ENCODE peak calls at places on chromosomes 12 and 14, in six cellular contexts. One of them, this sample, is unnamed.

GRCh38 chr12:51821423-51822260 is 26.9 kb downstream of the FIGNL2 start:
- DNase-seq in sigmoid colon: no peak
- DNase-seq in stomach: no peak
- DNase-seq in body of pancreas: no peak
- DNase-seq in CD8-positive, alpha-beta T cell: peak; percentile 35
- DNase-seq in IMR-90: no peak
- DNase-seq in this sample: no peak

GRCh38 chr12:6178981-6179761 is 21.0 kb upstream of the CD9 start:
- DNase-seq in sigmoid colon: no peak
- DNase-seq in stomach: no peak
- DNase-seq in body of pancreas: no peak
- DNase-seq in CD8-positive, alpha-beta T cell: no peak
- DNase-seq in IMR-90: peak; percentile 51
- DNase-seq in this sample: no peak

GRCh38 chr12:38151991-38152700 is 164.4 kb upstream of the ALG10B start:
- DNase-seq in sigmoid colon: no peak
- DNase-seq in stomach: no peak
- DNase-seq in body of pancreas: no peak
- DNase-seq in CD8-positive, alpha-beta T cell: no peak
- DNase-seq in IMR-90: no peak
- DNase-seq in this sample: no peak

GRCh38 chr12:1013618-1014489 is 22.8 kb downstream of the ERC1 start:
- DNase-seq in sigmoid colon: no peak
- DNase-seq in stomach: no peak
- DNase-seq in body of pancreas: no peak
- DNase-seq in CD8-positive, alpha-beta T cell: no peak
- DNase-seq in IMR-90: peak; percentile 87
- DNase-seq in this sample: no peak

GRCh38 chr14:71713061-71713850 is 219.0 kb upstream of the RGS6 start:
- DNase-seq in sigmoid colon: no peak
- DNase-seq in stomach: no peak
- DNase-seq in body of pancreas: no peak
- DNase-seq in CD8-positive, alpha-beta T cell: no peak
- DNase-seq in IMR-90: peak; percentile 57
- DNase-seq in this sample: no peak

GRCh38 chr12:29782821-29783772 is 645 bp downstream of the TMTC1 start:
- DNase-seq in sigmoid colon: peak; percentile 75
- DNase-seq in stomach: peak; percentile 28
- DNase-seq in body of pancreas: peak; percentile 10
- DNase-seq in CD8-positive, alpha-beta T cell: no peak
- DNase-seq in IMR-90: peak; percentile 31
- DNase-seq in this sample: peak; percentile 30

GRCh38 chr12:23816394-23816851 is 133.0 kb downstream of the SOX5 start:
- DNase-seq in sigmoid colon: no peak
- DNase-seq in stomach: no peak
- DNase-seq in body of pancreas: no peak
- DNase-seq in CD8-positive, alpha-beta T cell: no peak
- DNase-seq in IMR-90: no peak
- DNase-seq in this sample: no peak

GRCh38 chr12:113114447-113115178 is 20.9 kb downstream of the RASAL1 start:
- DNase-seq in sigmoid colon: no peak
- DNase-seq in stomach: no peak
- DNase-seq in body of pancreas: no peak
- DNase-seq in CD8-positive, alpha-beta T cell: no peak
- DNase-seq in IMR-90: no peak
- DNase-seq in this sample: no peak

GRCh38 chr14:28596336-28596735 is 170.3 kb upstream of the FOXG1 start:
- DNase-seq in sigmoid colon: no peak
- DNase-seq in stomach: no peak
- DNase-seq in body of pancreas: no peak
- DNase-seq in CD8-positive, alpha-beta T cell: no peak
- DNase-seq in IMR-90: no peak
- DNase-seq in this sample: no peak

GRCh38 chr12:66776974-66777373 is 98.1 kb upstream of the GRIP1 start:
- DNase-seq in sigmoid colon: no peak
- DNase-seq in stomach: no peak
- DNase-seq in body of pancreas: no peak
- DNase-seq in CD8-positive, alpha-beta T cell: peak; percentile 25
- DNase-seq in IMR-90: no peak
- DNase-seq in this sample: no peak

GRCh38 chr14:62632771-62633170 is 412.5 kb downstream of the KCNH5 start:
- DNase-seq in sigmoid colon: no peak
- DNase-seq in stomach: no peak
- DNase-seq in body of pancreas: no peak
- DNase-seq in CD8-positive, alpha-beta T cell: no peak
- DNase-seq in IMR-90: no peak
- DNase-seq in this sample: no peak

GRCh38 chr14:34619399-34619920 is 10.5 kb downstream of the SNX6 start:
- DNase-seq in sigmoid colon: no peak
- DNase-seq in stomach: no peak
- DNase-seq in body of pancreas: no peak
- DNase-seq in CD8-positive, alpha-beta T cell: no peak
- DNase-seq in IMR-90: no peak
- DNase-seq in this sample: no peak

GRCh38 chr14:89249296-89249565 is 167.8 kb downstream of the FOXN3 start:
- DNase-seq in sigmoid colon: no peak
- DNase-seq in stomach: no peak
- DNase-seq in body of pancreas: no peak
- DNase-seq in CD8-positive, alpha-beta T cell: no peak
- DNase-seq in IMR-90: peak; percentile 18
- DNase-seq in this sample: no peak

GRCh38 chr12:645563-646071 is 17.6 kb downstream of the NINJ2 start:
- DNase-seq in sigmoid colon: peak; percentile 87
- DNase-seq in stomach: peak; percentile 38
- DNase-seq in body of pancreas: peak; percentile 30
- DNase-seq in CD8-positive, alpha-beta T cell: no peak
- DNase-seq in IMR-90: peak; percentile 62
- DNase-seq in this sample: no peak

GRCh38 chr14:65478596-65478995 is 66.1 kb downstream of the FUT8 start:
- DNase-seq in sigmoid colon: no peak
- DNase-seq in stomach: no peak
- DNase-seq in body of pancreas: no peak
- DNase-seq in CD8-positive, alpha-beta T cell: no peak
- DNase-seq in IMR-90: peak; percentile 10
- DNase-seq in this sample: no peak

GRCh38 chr12:53343978-53344377 is 7.8 kb upstream of the SP7 start:
- DNase-seq in sigmoid colon: no peak
- DNase-seq in stomach: no peak
- DNase-seq in body of pancreas: no peak
- DNase-seq in CD8-positive, alpha-beta T cell: no peak
- DNase-seq in IMR-90: no peak
- DNase-seq in this sample: no peak

GRCh38 chr14:52110441-52111086 is 41.7 kb upstream of the NID2 start:
- DNase-seq in sigmoid colon: no peak
- DNase-seq in stomach: no peak
- DNase-seq in body of pancreas: no peak
- DNase-seq in CD8-positive, alpha-beta T cell: no peak
- DNase-seq in IMR-90: peak; percentile 88
- DNase-seq in this sample: no peak

GRCh38 chr14:36367985-36368774 is 47.7 kb upstream of the MBIP start:
- DNase-seq in sigmoid colon: no peak
- DNase-seq in stomach: no peak
- DNase-seq in body of pancreas: no peak
- DNase-seq in CD8-positive, alpha-beta T cell: no peak
- DNase-seq in IMR-90: no peak
- DNase-seq in this sample: no peak

GRCh38 chr12:29157486-29157946 is 8.4 kb downstream of the FAR2 start:
- DNase-seq in sigmoid colon: no peak
- DNase-seq in stomach: no peak
- DNase-seq in body of pancreas: no peak
- DNase-seq in CD8-positive, alpha-beta T cell: no peak
- DNase-seq in IMR-90: peak; percentile 33
- DNase-seq in this sample: no peak

GRCh38 chr12:67649165-67650126 is 901 bp downstream of the DYRK2 start:
- DNase-seq in sigmoid colon: peak; percentile 74
- DNase-seq in stomach: peak; percentile 43
- DNase-seq in body of pancreas: peak; percentile 42
- DNase-seq in CD8-positive, alpha-beta T cell: no peak
- DNase-seq in IMR-90: no peak
- DNase-seq in this sample: no peak

GRCh38 chr12:103529306-103529705 is 33.5 kb upstream of the C12orf42 start:
- DNase-seq in sigmoid colon: no peak
- DNase-seq in stomach: no peak
- DNase-seq in body of pancreas: no peak
- DNase-seq in CD8-positive, alpha-beta T cell: no peak
- DNase-seq in IMR-90: no peak
- DNase-seq in this sample: no peak

GRCh38 chr14:70660967-70661871 is 19.5 kb downstream of the TTC9 start:
- DNase-seq in sigmoid colon: no peak
- DNase-seq in stomach: peak; percentile 80
- DNase-seq in body of pancreas: peak; percentile 47
- DNase-seq in CD8-positive, alpha-beta T cell: peak; percentile 45
- DNase-seq in IMR-90: no peak
- DNase-seq in this sample: no peak

GRCh38 chr14:48373993-48374392 is 698.6 kb upstream of the MDGA2 start:
- DNase-seq in sigmoid colon: no peak
- DNase-seq in stomach: no peak
- DNase-seq in body of pancreas: no peak
- DNase-seq in CD8-positive, alpha-beta T cell: no peak
- DNase-seq in IMR-90: no peak
- DNase-seq in this sample: no peak

GRCh38 chr14:34873591-34874385 is 1.4 kb downstream of the BAZ1A start:
- DNase-seq in sigmoid colon: peak; percentile 91
- DNase-seq in stomach: peak; percentile 82
- DNase-seq in body of pancreas: peak; percentile 86
- DNase-seq in CD8-positive, alpha-beta T cell: peak; percentile 70
- DNase-seq in IMR-90: no peak
- DNase-seq in this sample: peak; percentile 88

GRCh38 chr12:104910196-104910840 is 47.8 kb downstream of the SLC41A2 start:
- DNase-seq in sigmoid colon: no peak
- DNase-seq in stomach: no peak
- DNase-seq in body of pancreas: no peak
- DNase-seq in CD8-positive, alpha-beta T cell: no peak
- DNase-seq in IMR-90: peak; percentile 62
- DNase-seq in this sample: no peak

GRCh38 chr14:58631720-58632119 is 6.0 kb upstream of the DACT1 start:
- DNase-seq in sigmoid colon: no peak
- DNase-seq in stomach: no peak
- DNase-seq in body of pancreas: no peak
- DNase-seq in CD8-positive, alpha-beta T cell: no peak
- DNase-seq in IMR-90: no peak
- DNase-seq in this sample: no peak

GRCh38 chr12:43277630-43278267 is 274.3 kb downstream of the ADAMTS20 start:
- DNase-seq in sigmoid colon: no peak
- DNase-seq in stomach: no peak
- DNase-seq in body of pancreas: no peak
- DNase-seq in CD8-positive, alpha-beta T cell: no peak
- DNase-seq in IMR-90: peak; percentile 84
- DNase-seq in this sample: no peak

GRCh38 chr14:76922599-76922998 is 96.4 kb downstream of the LRRC74A start:
- DNase-seq in sigmoid colon: no peak
- DNase-seq in stomach: no peak
- DNase-seq in body of pancreas: no peak
- DNase-seq in CD8-positive, alpha-beta T cell: no peak
- DNase-seq in IMR-90: peak; percentile 50
- DNase-seq in this sample: no peak

GRCh38 chr14:42047421-42048045 is 440.9 kb downstream of the LRFN5 start:
- DNase-seq in sigmoid colon: no peak
- DNase-seq in stomach: no peak
- DNase-seq in body of pancreas: no peak
- DNase-seq in CD8-positive, alpha-beta T cell: no peak
- DNase-seq in IMR-90: peak; percentile 21
- DNase-seq in this sample: no peak

GRCh38 chr14:105240811-105241576 is 7.3 kb upstream of the BTBD6 start:
- DNase-seq in sigmoid colon: no peak
- DNase-seq in stomach: no peak
- DNase-seq in body of pancreas: no peak
- DNase-seq in CD8-positive, alpha-beta T cell: no peak
- DNase-seq in IMR-90: no peak
- DNase-seq in this sample: no peak

GRCh38 chr14:21748869-21749303 is 75.3 kb upstream of the OR4E1 start:
- DNase-seq in sigmoid colon: no peak
- DNase-seq in stomach: no peak
- DNase-seq in body of pancreas: peak; percentile 45
- DNase-seq in CD8-positive, alpha-beta T cell: peak; percentile 26
- DNase-seq in IMR-90: peak; percentile 31
- DNase-seq in this sample: no peak

DNA sequence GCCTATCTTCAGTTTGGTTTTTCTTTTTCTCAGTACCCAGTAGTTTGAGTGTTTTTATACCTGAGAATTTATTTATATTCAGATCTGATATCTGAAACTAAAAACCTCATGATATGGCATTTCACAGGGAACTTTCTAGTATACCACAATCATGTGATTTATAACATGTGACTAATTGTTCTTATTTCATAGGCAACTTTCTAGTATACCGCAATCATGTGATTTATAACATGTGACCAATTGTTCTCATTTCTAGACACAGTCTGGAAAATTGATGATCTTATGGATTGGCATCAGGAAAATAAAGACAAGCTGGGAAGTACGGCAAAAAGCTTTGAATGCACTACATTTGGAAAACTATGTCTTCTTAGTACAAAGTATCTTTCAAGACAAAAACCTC is 20.6 kb downstream of the ZNF268 start:
- DNase-seq in sigmoid colon: no peak
- DNase-seq in stomach: no peak
- DNase-seq in body of pancreas: no peak
- DNase-seq in CD8-positive, alpha-beta T cell: no peak
- DNase-seq in IMR-90: no peak
- DNase-seq in this sample: no peak
- H3K9me3 ChIP-seq in sigmoid colon: peaks cover 47% of the 10 kb centered on the region
- H3K9me3 ChIP-seq in stomach: peaks cover 74% of the 10 kb centered on the region
- H3K9me3 ChIP-seq in body of pancreas: peaks cover 4% of the 10 kb centered on the region
- H3K9me3 ChIP-seq in CD8-positive, alpha-beta T cell: peaks cover 62% of the 10 kb centered on the region
- H3K9me3 ChIP-seq in IMR-90: peaks cover 50% of the 10 kb centered on the region
- H3K9me3 ChIP-seq in this sample: peaks cover 53% of the 10 kb centered on the region

GRCh38 chr12:109944975-109945374 is 44.9 kb downstream of the TCHP start:
- DNase-seq in sigmoid colon: no peak
- DNase-seq in stomach: no peak
- DNase-seq in body of pancreas: no peak
- DNase-seq in CD8-positive, alpha-beta T cell: no peak
- DNase-seq in IMR-90: peak; percentile 82
- DNase-seq in this sample: no peak
- TF ChIP-seq CTCF in sigmoid colon: no peak
- TF ChIP-seq CTCF in stomach: no peak
- TF ChIP-seq CTCF in body of pancreas: no peak
- TF ChIP-seq CTCF in CD8-positive, alpha-beta T cell: no peak
- TF ChIP-seq CTCF in IMR-90: peak; percentile 15
- TF ChIP-seq CTCF in this sample: no peak

GRCh38 chr12:34207858-34208257 is 185.6 kb downstream of the ALG10 start:
- DNase-seq in sigmoid colon: no peak
- DNase-seq in stomach: no peak
- DNase-seq in body of pancreas: no peak
- DNase-seq in CD8-positive, alpha-beta T cell: no peak
- DNase-seq in IMR-90: no peak
- DNase-seq in this sample: peak; percentile 19
- H3K9me3 ChIP-seq in sigmoid colon: peaks cover 4% of the 10 kb centered on the region
- H3K9me3 ChIP-seq in stomach: no peaks in the 10 kb centered on the region
- H3K9me3 ChIP-seq in body of pancreas: no peaks in the 10 kb centered on the region
- H3K9me3 ChIP-seq in CD8-positive, alpha-beta T cell: no peaks in the 10 kb centered on the region
- H3K9me3 ChIP-seq in IMR-90: peaks cover 62% of the 10 kb centered on the region
- H3K9me3 ChIP-seq in this sample: no peaks in the 10 kb centered on the region

DNA sequence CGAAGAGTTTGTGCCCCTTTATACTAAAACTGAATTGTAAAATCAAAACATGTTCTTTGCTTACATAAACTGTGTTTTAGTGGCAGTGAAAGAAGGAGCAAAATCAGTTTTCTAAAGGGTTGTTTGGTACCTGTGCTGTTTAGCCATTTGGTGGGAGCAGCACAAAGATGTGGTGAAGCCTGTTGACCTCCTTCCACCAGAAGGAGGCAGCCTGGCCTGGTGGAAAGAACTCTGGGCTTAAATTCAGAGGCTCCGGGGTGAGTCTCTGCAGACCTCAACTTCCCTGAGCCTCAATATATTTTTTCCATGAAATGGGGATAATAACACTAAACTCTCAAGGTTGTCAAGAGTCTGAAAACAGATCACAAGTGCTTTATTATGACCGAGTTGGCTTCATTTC is 502.5 kb downstream of the VRK1 start:
- DNase-seq in sigmoid colon: no peak
- DNase-seq in stomach: no peak
- DNase-seq in body of pancreas: no peak
- DNase-seq in CD8-positive, alpha-beta T cell: peak; percentile 9
- DNase-seq in IMR-90: no peak
- DNase-seq in this sample: no peak
- TF ChIP-seq CTCF in sigmoid colon: no peak
- TF ChIP-seq CTCF in stomach: no peak
- TF ChIP-seq CTCF in body of pancreas: no peak
- TF ChIP-seq CTCF in CD8-positive, alpha-beta T cell: no peak
- TF ChIP-seq CTCF in IMR-90: no peak
- TF ChIP-seq CTCF in this sample: no peak

This sample was measured in lung.